ENCODE peak calls at places on chromosomes 1 and 21, in four cellular contexts. B, Z, J and M are unnamed samples.
A peak's percentile ranks its signal among the peaks of the same experiment; 100 is the strongest.

GRCh38 chr1:59477286-59477685 is 180.4 kb downstream of the FGGY start:
- DNase-seq in B (no peak), Z (peak; percentile 39), J (no peak), M (no peak)

GRCh38 chr1:44405804-44406743 is 1.0 kb downstream of the RNF220 start:
- DNase-seq in B (no peak), Z (no peak), J (peak; percentile 16), M (peak; percentile 24)

GRCh38 chr1:241990040-241990439 is 8.9 kb downstream of the MAP1LC3C start:
- DNase-seq in B (peak; percentile 59), Z (peak; percentile 91), J (no peak), M (peak; percentile 34)

GRCh38 chr1:37509181-37509580 is 5.4 kb downstream of the MEAF6 start:
- DNase-seq in B (no peak), Z (no peak), J (peak; percentile 40), M (no peak)

GRCh38 chr1:116853680-116854191 is 56.0 kb upstream of the PTGFRN start:
- DNase-seq in B (peak; percentile 63), Z (no peak), J (peak; percentile 30), M (no peak)

GRCh38 chr1:240589585-240590110 is 22.3 kb downstream of the GREM2 start:
- DNase-seq in B (no peak), Z (no peak), J (no peak), M (no peak)

GRCh38 chr1:154014154-154014910 is 23.8 kb downstream of the RPS27 start:
- DNase-seq in B (no peak), Z (peak; percentile 11), J (no peak), M (no peak)

GRCh38 chr1:221602866-221603265 is 139.0 kb downstream of the DUSP10 start:
- DNase-seq in B (no peak), Z (no peak), J (no peak), M (no peak)

GRCh38 chr1:75074719-75075395 is 59.3 kb upstream of the LHX8 start:
- DNase-seq in B (no peak), Z (no peak), J (no peak), M (no peak)

GRCh38 chr21:35825954-35826353 is 234.4 kb downstream of the SETD4 start:
- DNase-seq in B (no peak), Z (no peak), J (no peak), M (no peak)

GRCh38 chr1:47788761-47789160 is 208.4 kb downstream of the TRABD2B start:
- DNase-seq in B (no peak), Z (no peak), J (no peak), M (no peak)

GRCh38 chr1:22089787-22090186 is 37.3 kb downstream of the CDC42 start:
- DNase-seq in B (no peak), Z (no peak), J (no peak), M (no peak)

GRCh38 chr1:85952460-85952859 is 204.1 kb downstream of the COL24A1 start:
- DNase-seq in B (no peak), Z (no peak), J (peak; percentile 54), M (no peak)

GRCh38 chr1:89821322-89822108 is 683 bp downstream of the LRRC8D start:
- DNase-seq in B (peak; percentile 54), Z (no peak), J (peak; percentile 79), M (peak; percentile 59)

GRCh38 chr1:41416552-41417334 is 55.5 kb downstream of the FOXO6 start:
- DNase-seq in B (peak; percentile 76), Z (no peak), J (peak; percentile 68), M (peak; percentile 66)

GRCh38 chr1:209797978-209798639 is 7.8 kb downstream of the IRF6 start:
- DNase-seq in B (no peak), Z (no peak), J (no peak), M (no peak)

GRCh38 chr1:231059566-231060193 is 19.6 kb upstream of the FAM89A start:
- DNase-seq in B (no peak), Z (no peak), J (no peak), M (no peak)

GRCh38 chr21:37904879-37905278 is 11.4 kb downstream of the KCNJ6 start:
- DNase-seq in B (no peak), Z (no peak), J (no peak), M (no peak)

GRCh38 chr1:61451214-61451968 is 273.6 kb downstream of the TM2D1 start:
- DNase-seq in B (no peak), Z (no peak), J (no peak), M (no peak)

GRCh38 chr1:203682401-203683383 is 56.1 kb downstream of the ATP2B4 start:
- DNase-seq in B (no peak), Z (no peak), J (peak; percentile 79), M (no peak)

GRCh38 chr1:217333939-217334338 is 297.0 kb downstream of the GPATCH2 start:
- DNase-seq in B (peak; percentile 13), Z (no peak), J (peak; percentile 46), M (no peak)

GRCh38 chr1:159120317-159120716 is 43.8 kb upstream of the AIM2 start:
- DNase-seq in B (no peak), Z (no peak), J (no peak), M (no peak)

GRCh38 chr1:38037481-38037939 is 9.1 kb downstream of the POU3F1 start:
- DNase-seq in B (no peak), Z (no peak), J (no peak), M (no peak)

GRCh38 chr1:93778457-93778856 is 96.8 kb upstream of the BCAR3 start:
- DNase-seq in B (no peak), Z (no peak), J (no peak), M (no peak)

GRCh38 chr1:87243573-87243972 is 85.1 kb upstream of the LMO4 start:
- DNase-seq in B (no peak), Z (no peak), J (no peak), M (no peak)

GRCh38 chr1:58249729-58250586 is 296.6 kb downstream of the OMA1 start:
- DNase-seq in B (peak; percentile 10), Z (no peak), J (peak; percentile 37), M (peak; percentile 79)

GRCh38 chr21:42484966-42485365 is 11.1 kb downstream of the RSPH1 start:
- DNase-seq in B (no peak), Z (no peak), J (no peak), M (no peak)

GRCh38 chr1:117928881-117929339 is 511 bp downstream of the GDAP2 start:
- DNase-seq in B (peak; percentile 62), Z (peak; percentile 5), J (peak; percentile 65), M (no peak)

GRCh38 chr1:160204526-160205241 is 500 bp upstream of the PEA15 start:
- DNase-seq in B (no peak), Z (no peak), J (peak; percentile 84), M (no peak)

GRCh38 chr1:152397474-152397873 is 16.6 kb downstream of the CRNN start:
- DNase-seq in B (no peak), Z (no peak), J (no peak), M (no peak)
- TF ChIP-seq CTCF in B (no peak), Z (peak; percentile 15), J (no peak), M (no peak)

GRCh38 chr1:39572379-39573096 is 4.1 kb downstream of the PABPC4 start:
- DNase-seq in B (no peak), Z (no peak), J (no peak), M (no peak)
- H3K4me3 ChIP-seq in B (no peak overlapping the region), Z (no peak overlapping the region), J (peak overlapping the region; percentile 57), M (no peak overlapping the region)

DNA sequence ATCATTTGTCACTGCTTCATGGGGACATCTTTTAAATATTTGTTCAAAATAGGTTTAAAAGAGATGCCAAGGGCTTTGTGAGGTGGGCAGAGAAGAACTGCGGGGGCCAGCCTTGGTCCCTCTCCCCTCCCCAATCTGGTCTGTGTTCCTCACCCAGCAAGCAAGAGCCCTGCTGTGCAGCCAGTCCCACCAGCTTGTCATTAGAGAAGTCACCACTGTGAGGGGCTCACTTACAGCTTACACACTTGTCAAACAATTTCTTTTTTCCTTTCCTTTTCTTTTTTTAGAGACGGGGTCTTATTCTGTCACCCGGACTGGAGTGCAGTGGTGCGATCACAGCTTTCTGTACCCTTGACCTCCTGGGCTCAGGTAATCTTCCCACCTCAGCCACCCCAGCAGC is 10.3 kb upstream of the CDK18 start:
- DNase-seq in B (no peak), Z (no peak), J (no peak), M (no peak)
- TF ChIP-seq CTCF in B (no peak), Z (no peak), J (no peak), M (no peak)

GRCh38 chr1:57206038-57206437 is 217.8 kb downstream of the DAB1 start:
- DNase-seq in B (no peak), Z (no peak), J (no peak), M (no peak)
- H3K4me3 ChIP-seq in B (no peak overlapping the region), Z (no peak overlapping the region), J (no peak overlapping the region), M (no peak overlapping the region)

GRCh38 chr1:180248731-180249681 is 18.9 kb downstream of the LHX4 start:
- DNase-seq in B (no peak), Z (no peak), J (no peak), M (no peak)
- TF ChIP-seq CTCF in B (no peak), Z (peak; percentile 2), J (peak; percentile 2), M (no peak)

GRCh38 chr1:68551459-68551858 is 54.6 kb upstream of the DEPDC1 start:
- DNase-seq in B (no peak), Z (no peak), J (no peak), M (no peak)
- H3K4me3 ChIP-seq in B (no peak overlapping the region), Z (no peak overlapping the region), J (no peak overlapping the region), M (no peak overlapping the region)

GRCh38 chr21:45414396-45415187 is 9.6 kb downstream of the COL18A1 start:
- DNase-seq in B (no peak), Z (no peak), J (no peak), M (no peak)

GRCh38 chr21:45413922-45414321 is 9.0 kb downstream of the COL18A1 start:
- DNase-seq in B (no peak), Z (no peak), J (no peak), M (no peak)

GRCh38 chr21:45412491-45412890 is 7.5 kb downstream of the COL18A1 start:
- DNase-seq in B (no peak), Z (no peak), J (no peak), M (no peak)

GRCh38 chr21:45411810-45412206 is 6.8 kb downstream of the COL18A1 start:
- DNase-seq in B (no peak), Z (no peak), J (no peak), M (no peak)

GRCh38 chr21:45412909-45413581 is 8.1 kb downstream of the COL18A1 start:
- DNase-seq in B (no peak), Z (no peak), J (no peak), M (no peak)
- TF ChIP-seq CTCF in B (no peak), Z (no peak), J (no peak), M (no peak)